ENCODE peak calls at places on chromosomes 1 and 21, in four cellular contexts. U, R, Q and N are unnamed samples.

GRCh38 chr1:1203561-1204424 is 2.6 kb downstream of the TNFRSF18 start:
- DNase-seq in U (no peak), R (no peak), Q (no peak), N (no peak)

GRCh38 chr1:14954210-14954609 is 199.3 kb upstream of the TMEM51 start:
- DNase-seq in U (peak), R (no peak), Q (no peak), N (no peak)

GRCh38 chr1:108533351-108534083 is 26.4 kb upstream of the EEIG2 start:
- DNase-seq in U (no peak), R (no peak), Q (peak), N (no peak)

GRCh38 chr1:202264300-202265075 is 70.9 kb downstream of the LGR6 start:
- DNase-seq in U (no peak), R (no peak), Q (no peak), N (no peak)

GRCh38 chr1:37612186-37612585 is 16.4 kb upstream of the GNL2 start:
- DNase-seq in U (no peak), R (no peak), Q (no peak), N (no peak)

GRCh38 chr1:28172690-28173150 is 3.8 kb downstream of the PTAFR start:
- DNase-seq in U (no peak), R (no peak), Q (peak), N (no peak)

GRCh38 chr21:44516828-44517174 is 23.2 kb downstream of the KRTAP10-1 start:
- DNase-seq in U (no peak), R (no peak), Q (no peak), N (no peak)

GRCh38 chr1:217881607-217882332 is 250.6 kb downstream of the SPATA17 start:
- DNase-seq in U (no peak), R (no peak), Q (no peak), N (no peak)

GRCh38 chr1:168603501-168604107 is 27.2 kb downstream of the XCL1 start:
- DNase-seq in U (peak), R (peak), Q (peak), N (peak)

GRCh38 chr1:183670169-183670568 is 17.1 kb upstream of the APOBEC4 start:
- DNase-seq in U (no peak), R (peak), Q (no peak), N (no peak)

GRCh38 chr1:225454733-225455132 is 26.9 kb upstream of the LBR start:
- DNase-seq in U (peak), R (peak), Q (peak), N (peak)

GRCh38 chr1:185448591-185449186 is 131.6 kb upstream of the IVNS1ABP start:
- DNase-seq in U (no peak), R (peak), Q (no peak), N (no peak)